ENCODE peak calls at places on chromosome 12, in seven cellular contexts. T is dorsolateral prefrontal cortex, X is uterus, B is AG09309, I is body of pancreas, O is SK-N-SH, Y is choroid plexus epithelial cell. M is an unnamed sample.

GRCh38 chr12:27530157-27530922 is 6.3 kb downstream of the PPFIBP1 start:
- DNase-seq in T (no peak), X (no peak), B (no peak), I (peak; percentile 54), O (no peak), Y (peak; percentile 52), M (no peak)

GRCh38 chr12:69651922-69652321 is 41.2 kb upstream of the LRRC10 start:
- DNase-seq in T (no peak), X (no peak), B (no peak), I (no peak), O (no peak), Y (no peak), M (no peak)

GRCh38 chr12:47808049-47808448 is 11.7 kb downstream of the HDAC7 start:
- DNase-seq in T (peak; percentile 57), X (peak; percentile 63), B (no peak), I (no peak), O (peak; percentile 73), Y (peak; percentile 71), M (no peak)

GRCh38 chr12:132454949-132455418 is 35.0 kb upstream of the FBRSL1 start:
- DNase-seq in T (no peak), X (no peak), B (no peak), I (no peak), O (no peak), Y (no peak), M (no peak)

GRCh38 chr12:4257442-4257841 is 16.1 kb upstream of the CCND2 start:
- DNase-seq in T (no peak), X (no peak), B (no peak), I (no peak), O (no peak), Y (no peak), M (no peak)

GRCh38 chr12:83114042-83114441 is 427.3 kb downstream of the TMTC2 start:
- DNase-seq in T (no peak), X (no peak), B (no peak), I (no peak), O (no peak), Y (no peak), M (no peak)

GRCh38 chr12:120095356-120096135 is 21.0 kb downstream of the RAB35 start:
- DNase-seq in T (no peak), X (no peak), B (no peak), I (no peak), O (no peak), Y (no peak), M (no peak)

GRCh38 chr12:47328831-47329545 is 249.2 kb upstream of the AMIGO2 start:
- DNase-seq in T (no peak), X (no peak), B (peak; percentile 57), I (no peak), O (no peak), Y (peak; percentile 41), M (no peak)

GRCh38 chr12:131368073-131369071 is 342.5 kb upstream of the SFSWAP start:
- DNase-seq in T (no peak), X (no peak), B (no peak), I (no peak), O (peak; percentile 85), Y (no peak), M (no peak)

GRCh38 chr12:106369624-106370346 is 12.2 kb downstream of the POLR3B start:
- DNase-seq in T (no peak), X (no peak), B (peak; percentile 67), I (no peak), O (no peak), Y (peak; percentile 87), M (peak; percentile 68)

GRCh38 chr12:96104566-96104965 is 69.2 kb upstream of the LTA4H start:
- DNase-seq in T (peak; percentile 15), X (no peak), B (no peak), I (no peak), O (no peak), Y (no peak), M (no peak)

GRCh38 chr12:46459111-46459510 is 86.5 kb upstream of the SLC38A2 start:
- DNase-seq in T (no peak), X (no peak), B (no peak), I (no peak), O (no peak), Y (peak; percentile 82), M (no peak)

GRCh38 chr12:71840226-71840847 is 778 bp downstream of the TBC1D15 start:
- DNase-seq in T (no peak), X (no peak), B (peak; percentile 25), I (no peak), O (peak; percentile 12), Y (peak; percentile 77), M (peak; percentile 18)

GRCh38 chr12:75130811-75131210 is 78.8 kb downstream of the KCNC2 start:
- DNase-seq in T (no peak), X (no peak), B (no peak), I (no peak), O (no peak), Y (no peak), M (no peak)

GRCh38 chr12:60144395-60144794 is 548.6 kb downstream of the SLC16A7 start:
- DNase-seq in T (no peak), X (no peak), B (no peak), I (no peak), O (no peak), Y (no peak), M (no peak)

DNA sequence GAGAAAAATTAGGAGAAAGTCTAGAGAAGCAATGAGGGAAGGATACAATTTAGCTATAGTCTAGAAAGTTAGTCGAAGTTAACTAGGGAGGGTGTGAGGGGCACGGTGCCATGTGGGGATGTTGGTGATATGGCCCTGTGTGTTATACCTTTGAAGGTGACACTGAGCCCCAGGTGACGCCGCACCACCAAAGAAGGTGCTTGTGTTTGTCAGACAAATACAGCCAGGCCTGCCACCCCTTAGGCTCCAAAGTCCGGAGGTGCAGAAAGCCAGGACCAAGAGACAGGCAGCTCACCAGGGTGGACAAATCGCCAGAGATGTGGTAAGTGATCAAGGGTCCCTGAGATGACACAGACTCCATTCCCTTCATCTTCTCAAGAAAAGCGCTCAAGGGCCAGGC is 1.1 kb downstream of the C1S start:
- DNase-seq in T (no peak), X (no peak), B (no peak), I (no peak), O (no peak), Y (no peak), M (no peak)
- H3K4me3 ChIP-seq in T (peak overlapping the region; percentile 44), X (no peak overlapping the region), B (peak overlapping the region; percentile 55), I (no peak overlapping the region), O (no peak overlapping the region), Y (peak overlapping the region; percentile 57), M (peak overlapping the region; percentile 43)

GRCh38 chr12:16385779-16386646 is 38.6 kb downstream of the MGST1 start:
- DNase-seq in T (peak; percentile 58), X (peak; percentile 36), B (peak; percentile 3), I (peak; percentile 63), O (peak; percentile 51), Y (peak; percentile 77), M (peak; percentile 5)
- TF ChIP-seq CTCF in T (peak; percentile 48), X (peak; percentile 48), B (peak; percentile 28), I (peak; percentile 67), O (no peak), Y (peak; percentile 56), M (peak; percentile 49)

DNA sequence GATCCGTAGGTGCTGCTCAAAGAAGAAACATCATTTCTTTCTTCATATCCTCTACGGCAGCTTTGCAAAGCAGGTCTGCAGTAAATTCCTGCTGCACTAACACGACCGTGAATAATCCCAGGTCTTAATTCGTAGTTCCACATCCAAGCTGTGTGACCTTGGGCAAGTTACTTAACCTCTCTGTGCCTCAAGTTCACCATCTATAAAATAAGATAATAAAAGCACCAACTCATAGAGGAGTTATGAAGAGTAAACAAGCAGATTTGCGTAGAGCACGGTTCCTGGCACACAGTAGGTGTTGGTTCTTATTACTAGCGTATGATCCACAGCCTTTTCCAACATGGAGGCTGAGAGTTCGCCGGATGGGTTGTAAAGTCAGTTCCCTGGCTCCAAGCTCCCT is 3.6 kb downstream of the NCOR2 start:
- DNase-seq in T (no peak), X (no peak), B (no peak), I (no peak), O (no peak), Y (no peak), M (no peak)
- H3K4me3 ChIP-seq in T (no peak overlapping the region), X (no peak overlapping the region), B (no peak overlapping the region), I (no peak overlapping the region), O (no peak overlapping the region), Y (no peak overlapping the region), M (no peak overlapping the region)

GRCh38 chr12:128259556-128260070 is 7.4 kb upstream of the TMEM132C start:
- DNase-seq in T (peak; percentile 77), X (peak; percentile 32), B (no peak), I (peak; percentile 62), O (peak; percentile 52), Y (peak; percentile 27), M (no peak)
- TF ChIP-seq CTCF in T (peak; percentile 91), X (peak; percentile 70), B (peak; percentile 17), I (peak; percentile 70), O (peak; percentile 37), Y (peak; percentile 66), M (no peak)

GRCh38 chr12:93167331-93167730 is 210.4 kb upstream of the NUDT4 start:
- DNase-seq in T (no peak), X (no peak), B (no peak), I (no peak), O (no peak), Y (no peak), M (no peak)
- H3K4me3 ChIP-seq in T (peak overlapping the region; percentile 51), X (no peak overlapping the region), B (no peak overlapping the region), I (no peak overlapping the region), O (no peak overlapping the region), Y (no peak overlapping the region), M (no peak overlapping the region)

M was measured in BJ.